ENCODE peak calls at places on chromosomes 16 and 17, in eight cellular contexts. One of them, this sample, is unnamed.

GRCh38 chr17:47889734-47890529 is 6.1 kb upstream of the SP2 start:
- DNase-seq in fibroblast of mammary gland: peak
- DNase-seq in AG10803: peak
- DNase-seq in bronchial epithelial cell: peak
- DNase-seq in BE2C: peak
- DNase-seq in K562: peak
- DNase-seq in GM12865: peak
- DNase-seq in foreskin fibroblast: peak
- DNase-seq in this sample: peak

GRCh38 chr17:77318491-77319210 is 177.9 kb downstream of the SEC14L1 start:
- DNase-seq in foreskin fibroblast: no peak
- DNase-seq in K562: peak
- DNase-seq in fibroblast of mammary gland: peak
- DNase-seq in BE2C: no peak
- DNase-seq in bronchial epithelial cell: no peak
- DNase-seq in AG10803: peak
- DNase-seq in GM12865: no peak
- DNase-seq in this sample: no peak

GRCh38 chr16:20385844-20386832 is 18.4 kb downstream of the PDILT start:
- DNase-seq in fibroblast of mammary gland: peak
- DNase-seq in BE2C: peak
- DNase-seq in GM12865: peak
- DNase-seq in bronchial epithelial cell: peak
- DNase-seq in foreskin fibroblast: peak
- DNase-seq in AG10803: peak
- DNase-seq in K562: peak
- DNase-seq in this sample: no peak

GRCh38 chr16:19765860-19766553 is 47.9 kb downstream of the IQCK start:
- DNase-seq in GM12865: no peak
- DNase-seq in AG10803: no peak
- DNase-seq in bronchial epithelial cell: no peak
- DNase-seq in K562: no peak
- DNase-seq in foreskin fibroblast: no peak
- DNase-seq in BE2C: no peak
- DNase-seq in fibroblast of mammary gland: no peak
- DNase-seq in this sample: no peak

GRCh38 chr17:36609498-36609862 is 8.1 kb downstream of the MRM1 start:
- DNase-seq in foreskin fibroblast: no peak
- DNase-seq in AG10803: no peak
- DNase-seq in bronchial epithelial cell: no peak
- DNase-seq in K562: no peak
- DNase-seq in fibroblast of mammary gland: no peak
- DNase-seq in BE2C: no peak
- DNase-seq in GM12865: no peak
- DNase-seq in this sample: no peak

GRCh38 chr16:48123104-48123788 is 32.5 kb downstream of the ABCC12 start:
- DNase-seq in fibroblast of mammary gland: peak
- DNase-seq in GM12865: peak
- DNase-seq in bronchial epithelial cell: peak
- DNase-seq in AG10803: peak
- DNase-seq in foreskin fibroblast: peak
- DNase-seq in BE2C: no peak
- DNase-seq in K562: peak
- DNase-seq in this sample: peak

GRCh38 chr17:67993153-67993997 is 2.9 kb downstream of the C17orf58 start:
- DNase-seq in bronchial epithelial cell: peak
- DNase-seq in K562: peak
- DNase-seq in GM12865: peak
- DNase-seq in AG10803: peak
- DNase-seq in BE2C: peak
- DNase-seq in foreskin fibroblast: peak
- DNase-seq in fibroblast of mammary gland: peak
- DNase-seq in this sample: no peak

GRCh38 chr16:28527985-28528384 is 10.8 kb downstream of the NUPR1 start:
- DNase-seq in foreskin fibroblast: no peak
- DNase-seq in K562: no peak
- DNase-seq in GM12865: no peak
- DNase-seq in fibroblast of mammary gland: no peak
- DNase-seq in AG10803: no peak
- DNase-seq in BE2C: no peak
- DNase-seq in bronchial epithelial cell: no peak
- DNase-seq in this sample: no peak

GRCh38 chr17:2860045-2860444 is 63.8 kb downstream of the RAP1GAP2 start:
- DNase-seq in fibroblast of mammary gland: no peak
- DNase-seq in GM12865: no peak
- DNase-seq in bronchial epithelial cell: no peak
- DNase-seq in foreskin fibroblast: no peak
- DNase-seq in K562: no peak
- DNase-seq in AG10803: no peak
- DNase-seq in BE2C: no peak
- DNase-seq in this sample: no peak

GRCh38 chr17:56808503-56808902 is 25.2 kb downstream of the C17orf67 start:
- DNase-seq in bronchial epithelial cell: peak
- DNase-seq in BE2C: no peak
- DNase-seq in fibroblast of mammary gland: no peak
- DNase-seq in K562: no peak
- DNase-seq in foreskin fibroblast: no peak
- DNase-seq in GM12865: no peak
- DNase-seq in AG10803: no peak
- DNase-seq in this sample: no peak

GRCh38 chr17:57253307-57254065 is 2.8 kb upstream of the MSI2 start:
- DNase-seq in foreskin fibroblast: no peak
- DNase-seq in GM12865: no peak
- DNase-seq in K562: no peak
- DNase-seq in BE2C: no peak
- DNase-seq in bronchial epithelial cell: no peak
- DNase-seq in fibroblast of mammary gland: no peak
- DNase-seq in AG10803: no peak
- DNase-seq in this sample: no peak

GRCh38 chr17:2957631-2958286 is 105.6 kb downstream of the OR1D5 start:
- DNase-seq in GM12865: no peak
- DNase-seq in bronchial epithelial cell: no peak
- DNase-seq in fibroblast of mammary gland: peak
- DNase-seq in foreskin fibroblast: peak
- DNase-seq in AG10803: no peak
- DNase-seq in BE2C: no peak
- DNase-seq in K562: no peak
- DNase-seq in this sample: no peak

GRCh38 chr17:55267777-55268648 is 3.3 kb downstream of the HLF start:
- DNase-seq in BE2C: no peak
- DNase-seq in AG10803: no peak
- DNase-seq in K562: no peak
- DNase-seq in fibroblast of mammary gland: no peak
- DNase-seq in foreskin fibroblast: no peak
- DNase-seq in GM12865: no peak
- DNase-seq in bronchial epithelial cell: no peak
- DNase-seq in this sample: no peak

GRCh38 chr16:85446846-85447656 is 166.1 kb upstream of the GSE1 start:
- DNase-seq in K562: no peak
- DNase-seq in GM12865: peak
- DNase-seq in AG10803: no peak
- DNase-seq in fibroblast of mammary gland: no peak
- DNase-seq in foreskin fibroblast: no peak
- DNase-seq in bronchial epithelial cell: no peak
- DNase-seq in BE2C: no peak
- DNase-seq in this sample: no peak

GRCh38 chr17:37446027-37446426 is 39.3 kb downstream of the TADA2A start:
- DNase-seq in AG10803: no peak
- DNase-seq in GM12865: peak
- DNase-seq in fibroblast of mammary gland: no peak
- DNase-seq in bronchial epithelial cell: peak
- DNase-seq in K562: no peak
- DNase-seq in BE2C: no peak
- DNase-seq in foreskin fibroblast: no peak
- DNase-seq in this sample: peak

GRCh38 chr17:80414508-80414802 is 512 bp upstream of the ENDOV start:
- DNase-seq in GM12865: no peak
- DNase-seq in BE2C: no peak
- DNase-seq in fibroblast of mammary gland: no peak
- DNase-seq in bronchial epithelial cell: peak
- DNase-seq in foreskin fibroblast: no peak
- DNase-seq in K562: peak
- DNase-seq in AG10803: no peak
- DNase-seq in this sample: no peak

GRCh38 chr17:82831818-82832200 is 8.0 kb downstream of the ZNF750 start:
- DNase-seq in fibroblast of mammary gland: no peak
- DNase-seq in BE2C: no peak
- DNase-seq in K562: no peak
- DNase-seq in foreskin fibroblast: no peak
- DNase-seq in GM12865: no peak
- DNase-seq in bronchial epithelial cell: no peak
- DNase-seq in AG10803: no peak
- DNase-seq in this sample: no peak

GRCh38 chr16:30569746-30570325 is 1.7 kb downstream of the ZNF688 start:
- DNase-seq in fibroblast of mammary gland: no peak
- DNase-seq in foreskin fibroblast: no peak
- DNase-seq in K562: no peak
- DNase-seq in AG10803: no peak
- DNase-seq in BE2C: no peak
- DNase-seq in bronchial epithelial cell: no peak
- DNase-seq in GM12865: no peak
- DNase-seq in this sample: no peak
- H3K4me3 ChIP-seq in fibroblast of mammary gland: no peak
- H3K4me3 ChIP-seq in foreskin fibroblast: no peak
- H3K4me3 ChIP-seq in K562: no peak
- H3K4me3 ChIP-seq in AG10803: no peak
- H3K4me3 ChIP-seq in BE2C: no peak
- H3K4me3 ChIP-seq in bronchial epithelial cell: no peak
- H3K4me3 ChIP-seq in GM12865: no peak
- H3K4me3 ChIP-seq in this sample: no peak

GRCh38 chr17:28426081-28426519 is 20.1 kb upstream of the SLC46A1 start:
- DNase-seq in foreskin fibroblast: no peak
- DNase-seq in bronchial epithelial cell: no peak
- DNase-seq in BE2C: peak
- DNase-seq in AG10803: no peak
- DNase-seq in GM12865: peak
- DNase-seq in fibroblast of mammary gland: peak
- DNase-seq in K562: peak
- DNase-seq in this sample: no peak
- TF ChIP-seq CTCF in foreskin fibroblast: peak
- TF ChIP-seq CTCF in bronchial epithelial cell: peak
- TF ChIP-seq CTCF in BE2C: peak
- TF ChIP-seq CTCF in AG10803: peak
- TF ChIP-seq CTCF in GM12865: peak
- TF ChIP-seq CTCF in fibroblast of mammary gland: peak
- TF ChIP-seq CTCF in K562: peak
- TF ChIP-seq CTCF in this sample: peak

DNA sequence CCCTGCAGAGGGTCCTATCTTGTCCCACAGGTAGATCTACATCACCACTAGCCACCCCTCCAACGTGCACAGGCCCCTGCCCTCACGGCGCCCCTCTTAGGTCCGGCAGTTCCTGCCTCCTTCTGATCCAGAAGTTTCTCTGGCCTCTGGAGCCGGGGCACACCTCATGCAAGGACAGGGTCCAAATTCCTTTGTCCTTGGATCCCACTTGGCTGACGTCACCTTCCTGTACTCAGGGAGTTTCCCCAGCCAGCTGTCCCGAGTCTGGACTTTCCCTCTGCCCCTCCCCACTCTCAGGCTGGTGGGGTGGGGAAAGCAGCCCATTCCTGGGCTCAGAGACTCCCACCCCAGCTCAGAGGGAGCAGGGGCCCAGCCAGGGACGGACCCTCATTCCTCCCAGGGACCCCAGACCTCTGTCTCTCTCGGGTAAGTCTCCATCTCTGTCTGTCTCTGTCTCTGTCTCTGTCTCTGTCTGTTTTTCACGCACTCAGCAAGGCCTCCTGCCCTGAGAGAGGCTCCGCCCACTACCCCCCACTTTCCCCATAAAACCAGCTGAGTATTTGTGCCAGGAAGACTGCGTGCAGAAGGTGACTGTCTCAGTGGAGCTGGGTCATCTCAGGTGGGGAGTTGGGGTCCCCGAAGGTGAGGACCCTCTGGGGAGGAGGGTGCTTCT is at the start of gene IL32:
- DNase-seq in K562: no peak
- DNase-seq in fibroblast of mammary gland: peak
- DNase-seq in AG10803: peak
- DNase-seq in BE2C: no peak
- DNase-seq in bronchial epithelial cell: peak
- DNase-seq in GM12865: peak
- DNase-seq in foreskin fibroblast: peak
- DNase-seq in this sample: no peak
- H3K4me3 ChIP-seq in K562: no peak
- H3K4me3 ChIP-seq in fibroblast of mammary gland: peak
- H3K4me3 ChIP-seq in AG10803: peak
- H3K4me3 ChIP-seq in BE2C: no peak
- H3K4me3 ChIP-seq in bronchial epithelial cell: peak
- H3K4me3 ChIP-seq in GM12865: peak
- H3K4me3 ChIP-seq in foreskin fibroblast: peak
- H3K4me3 ChIP-seq in this sample: no peak

GRCh38 chr17:32943647-32944191 is 15.8 kb downstream of the TMEM98 start:
- DNase-seq in GM12865: no peak
- DNase-seq in BE2C: no peak
- DNase-seq in fibroblast of mammary gland: peak
- DNase-seq in foreskin fibroblast: peak
- DNase-seq in bronchial epithelial cell: peak
- DNase-seq in K562: no peak
- DNase-seq in AG10803: peak
- DNase-seq in this sample: peak

GRCh38 chr17:32944248-32945020 is 16.5 kb downstream of the TMEM98 start:
- DNase-seq in foreskin fibroblast: no peak
- DNase-seq in GM12865: no peak
- DNase-seq in bronchial epithelial cell: peak
- DNase-seq in BE2C: no peak
- DNase-seq in K562: no peak
- DNase-seq in fibroblast of mammary gland: no peak
- DNase-seq in AG10803: no peak
- DNase-seq in this sample: no peak

GRCh38 chr17:32943206-32943605 is 15.3 kb downstream of the TMEM98 start:
- DNase-seq in GM12865: no peak
- DNase-seq in foreskin fibroblast: no peak
- DNase-seq in K562: no peak
- DNase-seq in BE2C: no peak
- DNase-seq in AG10803: peak
- DNase-seq in fibroblast of mammary gland: no peak
- DNase-seq in bronchial epithelial cell: peak
- DNase-seq in this sample: no peak

GRCh38 chr17:32941419-32942032 is 13.6 kb downstream of the TMEM98 start:
- DNase-seq in BE2C: no peak
- DNase-seq in AG10803: no peak
- DNase-seq in GM12865: no peak
- DNase-seq in foreskin fibroblast: no peak
- DNase-seq in bronchial epithelial cell: no peak
- DNase-seq in fibroblast of mammary gland: no peak
- DNase-seq in K562: no peak
- DNase-seq in this sample: no peak

DNA sequence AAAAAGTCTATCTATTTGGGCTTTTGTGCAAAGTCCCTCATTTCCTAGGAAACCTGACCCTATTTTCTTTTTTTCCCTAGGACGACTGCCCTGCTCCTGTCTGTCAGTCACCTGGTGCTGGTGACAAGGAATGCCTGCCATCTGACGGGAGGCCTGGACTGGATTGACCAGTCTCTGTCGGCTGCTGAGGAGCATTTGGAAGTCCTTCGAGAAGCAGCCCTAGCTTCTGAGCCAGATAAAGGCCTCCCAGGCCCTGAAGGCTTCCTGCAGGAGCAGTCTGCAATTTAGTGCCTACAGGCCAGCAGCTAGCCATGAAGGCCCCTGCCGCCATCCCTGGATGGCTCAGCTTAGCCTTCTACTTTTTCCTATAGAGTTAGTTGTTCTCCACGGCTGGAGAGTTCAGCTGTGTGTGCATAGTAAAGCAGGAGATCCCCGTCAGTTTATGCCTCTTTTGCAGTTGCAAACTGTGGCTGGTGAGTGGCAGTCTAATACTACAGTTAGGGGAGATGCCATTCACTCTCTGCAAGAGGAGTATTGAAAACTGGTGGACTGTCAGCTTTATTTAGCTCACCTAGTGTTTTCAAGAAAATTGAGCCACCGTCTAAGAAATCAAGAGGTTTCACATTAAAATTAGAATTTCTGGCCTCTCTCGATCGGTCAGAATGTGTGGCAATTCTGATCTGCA is 12.9 kb downstream of the TMEM98 start:
- DNase-seq in K562: no peak
- DNase-seq in bronchial epithelial cell: no peak
- DNase-seq in foreskin fibroblast: no peak
- DNase-seq in BE2C: no peak
- DNase-seq in AG10803: no peak
- DNase-seq in fibroblast of mammary gland: no peak
- DNase-seq in GM12865: peak
- DNase-seq in this sample: no peak
- TF ChIP-seq CTCF in K562: peak
- TF ChIP-seq CTCF in bronchial epithelial cell: no peak
- TF ChIP-seq CTCF in foreskin fibroblast: no peak
- TF ChIP-seq CTCF in BE2C: no peak
- TF ChIP-seq CTCF in AG10803: no peak
- TF ChIP-seq CTCF in fibroblast of mammary gland: no peak
- TF ChIP-seq CTCF in GM12865: no peak
- TF ChIP-seq CTCF in this sample: no peak